ENCODE peak calls at places on chromosomes 16 and 17, in eight cellular contexts. G, E, F, Z, M, N, Y and U are unnamed samples.

GRCh38 chr17:41518789-41519449 is at the start of gene KRT15:
- DNase-seq in Y (no peak), M (no peak), Z (no peak), N (no peak), F (no peak), G (no peak), E (no peak), U (no peak)

GRCh38 chr16:83615131-83615530 is 192.6 kb upstream of the HSBP1 start:
- DNase-seq in G (no peak), F (no peak), E (no peak), N (no peak), Y (no peak), M (no peak), Z (peak; percentile 40), U (no peak)

GRCh38 chr17:49995055-49995738 is at the start of gene DLX3:
- DNase-seq in E (peak; percentile 76), Y (no peak), G (peak; percentile 73), F (no peak), Z (peak; percentile 68), N (no peak), M (peak; percentile 85), U (no peak)

GRCh38 chr16:85767569-85767968 is 16.7 kb upstream of the C16orf74 start:
- DNase-seq in Z (peak; percentile 86), F (no peak), N (no peak), Y (no peak), E (no peak), M (peak; percentile 66), G (no peak), U (no peak)

GRCh38 chr16:51153275-51153991 is 2.4 kb upstream of the SALL1 start:
- DNase-seq in M (no peak), F (no peak), N (no peak), Y (no peak), E (no peak), G (no peak), Z (peak; percentile 52), U (no peak)

GRCh38 chr17:39753514-39754160 is 15.9 kb downstream of the GRB7 start:
- DNase-seq in M (peak; percentile 93), Y (no peak), N (no peak), G (peak; percentile 74), F (no peak), Z (no peak), E (no peak), U (no peak)

GRCh38 chr16:85441890-85442670 is 171.0 kb upstream of the GSE1 start:
- DNase-seq in E (no peak), F (no peak), N (no peak), M (no peak), G (no peak), Z (no peak), Y (no peak), U (no peak)

GRCh38 chr17:40345161-40346034 is 19.1 kb downstream of the GJD3 start:
- DNase-seq in N (no peak), G (peak; percentile 90), Z (peak; percentile 76), F (peak; percentile 64), Y (no peak), M (peak; percentile 76), E (no peak), U (no peak)

GRCh38 chr16:57000271-57001025 is 11.1 kb downstream of the NLRC5 start:
- DNase-seq in M (peak; percentile 98), Y (peak; percentile 61), N (no peak), Z (peak; percentile 96), E (peak; percentile 58), F (no peak), G (no peak), U (no peak)

GRCh38 chr17:50155115-50155819 is 4.8 kb upstream of the PPP1R9B start:
- DNase-seq in Y (no peak), E (no peak), M (peak; percentile 42), Z (no peak), N (no peak), F (no peak), G (no peak), U (no peak)

GRCh38 chr17:145671-146541 is 8.5 kb downstream of the SCGB1C2 start:
- DNase-seq in M (no peak), F (peak; percentile 2), Z (no peak), Y (no peak), N (no peak), G (no peak), E (peak; percentile 11), U (peak; percentile 43)

GRCh38 chr16:80718480-80719220 is 85.7 kb downstream of the CDYL2 start:
- DNase-seq in N (no peak), E (peak; percentile 18), G (peak; percentile 9), M (no peak), Z (peak; percentile 85), Y (no peak), F (no peak), U (no peak)

GRCh38 chr17:51997723-51998122 is 160.8 kb downstream of the CA10 start:
- DNase-seq in E (no peak), G (no peak), M (no peak), F (no peak), Y (no peak), N (no peak), Z (no peak), U (no peak)

GRCh38 chr16:52572656-52573055 is 25.7 kb upstream of the TOX3 start:
- DNase-seq in G (no peak), M (no peak), N (no peak), E (no peak), Y (no peak), F (no peak), Z (no peak), U (no peak)

GRCh38 chr17:60065867-60066266 is 12.9 kb downstream of the HEATR6 start:
- DNase-seq in G (no peak), Y (no peak), Z (no peak), E (no peak), N (no peak), F (no peak), M (no peak), U (no peak)

GRCh38 chr16:50789757-50790156 is 47.9 kb downstream of the CYLD start:
- DNase-seq in F (no peak), Y (no peak), Z (no peak), M (no peak), N (no peak), G (no peak), E (no peak), U (no peak)

GRCh38 chr17:80063815-80064585 is 27.6 kb downstream of the CCDC40 start:
- DNase-seq in Z (peak; percentile 80), Y (no peak), E (peak; percentile 39), N (no peak), F (peak; percentile 19), M (peak; percentile 85), G (peak; percentile 47), U (peak; percentile 73)

GRCh38 chr16:11498683-11499082 is 88.0 kb downstream of the LITAF start:
- DNase-seq in F (no peak), Y (no peak), M (peak; percentile 69), Z (no peak), G (no peak), N (no peak), E (no peak), U (no peak)

GRCh38 chr16:11499295-11500089 is 87.2 kb downstream of the LITAF start:
- DNase-seq in N (no peak), F (no peak), Y (no peak), M (peak; percentile 26), Z (no peak), E (no peak), G (no peak), U (no peak)

GRCh38 chr16:11495066-11495407 is 91.7 kb downstream of the LITAF start:
- DNase-seq in E (no peak), Y (no peak), N (no peak), Z (no peak), M (no peak), G (no peak), F (no peak), U (no peak)

GRCh38 chr16:11497851-11498289 is 88.8 kb downstream of the LITAF start:
- DNase-seq in G (no peak), N (no peak), E (no peak), M (peak; percentile 42), F (no peak), Y (no peak), Z (peak; percentile 67), U (no peak)

GRCh38 chr16:11497329-11497805 is 89.4 kb downstream of the LITAF start:
- DNase-seq in F (peak; percentile 89), G (peak; percentile 77), Y (no peak), E (peak; percentile 85), N (no peak), M (peak; percentile 49), Z (peak; percentile 62), U (peak; percentile 96)
- TF ChIP-seq CTCF in F (peak; percentile 17), G (no peak), Y (no peak), E (no peak), N (no peak), M (no peak), Z (no peak), U (peak; percentile 22)

GRCh38 chr17:73697872-73698271 is 53.6 kb upstream of the SDK2 start:
- DNase-seq in N (no peak), E (no peak), M (no peak), Y (no peak), G (peak; percentile 65), Z (no peak), F (no peak), U (no peak)
- TF ChIP-seq CTCF in N (no peak), E (no peak), M (no peak), Y (no peak), G (no peak), Z (no peak), F (no peak), U (peak; percentile 8)

GRCh38 chr17:62987136-62987535 is 21.1 kb downstream of the TANC2 start:
- DNase-seq in E (no peak), N (no peak), Y (no peak), M (no peak), G (no peak), Z (no peak), F (no peak), U (no peak)
- TF ChIP-seq CTCF in E (no peak), N (no peak), Y (peak; percentile 58), M (peak; percentile 34), G (no peak), Z (peak; percentile 9), F (no peak), U (peak; percentile 28)

GRCh38 chr16:73565925-73566324 is 518.0 kb upstream of the ZFHX3 start:
- DNase-seq in F (no peak), M (no peak), Y (no peak), N (no peak), E (no peak), G (no peak), Z (no peak), U (no peak)

GRCh38 chr16:73569266-73569665 is 521.3 kb upstream of the ZFHX3 start:
- DNase-seq in N (no peak), E (no peak), F (no peak), Z (no peak), M (no peak), G (no peak), Y (no peak), U (no peak)

GRCh38 chr16:73568769-73569168 is 520.8 kb upstream of the ZFHX3 start:
- DNase-seq in N (no peak), F (no peak), Y (no peak), E (no peak), G (no peak), Z (no peak), M (no peak), U (no peak)

GRCh38 chr16:73563709-73564108 is 515.8 kb upstream of the ZFHX3 start:
- DNase-seq in F (no peak), E (no peak), Z (no peak), Y (no peak), N (no peak), G (no peak), M (no peak), U (no peak)

DNA sequence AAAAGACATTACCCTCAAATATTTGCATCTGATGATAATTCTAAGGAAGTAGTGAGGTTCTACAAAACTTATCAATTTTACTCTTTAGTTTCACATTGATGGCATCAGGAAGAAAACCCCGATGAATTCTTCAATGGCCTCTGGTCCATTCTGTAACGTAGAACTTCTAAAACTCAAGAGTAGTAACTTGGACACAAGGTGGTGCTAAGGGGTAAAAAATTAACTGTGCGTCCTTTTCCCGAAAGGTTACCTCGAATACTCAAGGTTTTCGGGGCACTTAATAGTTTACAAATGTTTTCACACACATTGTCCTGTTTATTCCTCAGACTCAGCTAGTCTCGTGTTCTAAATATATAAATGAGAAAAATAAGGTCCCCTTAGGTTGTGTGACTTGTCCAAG is 517.3 kb upstream of the ZFHX3 start:
- DNase-seq in F (no peak), N (no peak), Z (no peak), G (no peak), Y (no peak), M (peak; percentile 24), E (no peak), U (no peak)
- TF ChIP-seq CTCF in F (peak; percentile 43), N (no peak), Z (peak; percentile 32), G (no peak), Y (peak; percentile 7), M (peak; percentile 8), E (no peak), U (no peak)